ENCODE peak calls at places on chromosomes 4 and X, in five cellular contexts. Z, P, A, N and O are unnamed samples.

GRCh38 chr4:186765138-186765537 is 41.5 kb upstream of the FAT1 start:
- DNase-seq in Z (no peak), P (no peak), A (no peak), N (no peak), O (no peak)

GRCh38 chrX:1545776-1546408 is 8.9 kb upstream of the P2RY8 start:
- DNase-seq in Z (no peak), P (no peak), A (no peak), N (no peak), O (no peak)

GRCh38 chr4:513327-513726 is 14.3 kb downstream of the PIGG start:
- DNase-seq in Z (no peak), P (no peak), A (no peak), N (no peak), O (no peak)

GRCh38 chr4:20603671-20604313 is 96.5 kb upstream of the PACRGL start:
- DNase-seq in Z (no peak), P (no peak), A (no peak), N (no peak), O (no peak)

GRCh38 chrX:12971282-12972003 is 3.5 kb upstream of the TMSB4X start:
- DNase-seq in Z (peak; percentile 41), P (peak; percentile 43), A (no peak), N (no peak), O (no peak)

GRCh38 chr4:7831330-7831729 is 108.3 kb downstream of the AFAP1 start:
- DNase-seq in Z (no peak), P (peak; percentile 61), A (peak; percentile 64), N (peak; percentile 26), O (no peak)

GRCh38 chr4:168360271-168360670 is 41.7 kb upstream of the DDX60 start:
- DNase-seq in Z (no peak), P (no peak), A (no peak), N (no peak), O (no peak)

GRCh38 chrX:105969487-105969886 is 69.0 kb downstream of the SERPINA7 start:
- DNase-seq in Z (no peak), P (no peak), A (no peak), N (no peak), O (no peak)

GRCh38 chr4:2811830-2812599 is 19.1 kb downstream of the SH3BP2 start:
- DNase-seq in Z (no peak), P (peak; percentile 70), A (peak; percentile 88), N (peak; percentile 56), O (peak; percentile 78)

GRCh38 chrX:109856974-109857373 is 123.9 kb upstream of the ACSL4 start:
- DNase-seq in Z (no peak), P (no peak), A (no peak), N (peak; percentile 46), O (no peak)

GRCh38 chr4:139852612-139853269 is 187.1 kb downstream of the MGST2 start:
- DNase-seq in Z (no peak), P (no peak), A (no peak), N (no peak), O (no peak)

GRCh38 chr4:145061325-145061920 is 36.6 kb downstream of the ANAPC10 start:
- DNase-seq in Z (no peak), P (no peak), A (no peak), N (peak; percentile 41), O (peak; percentile 43)

GRCh38 chr4:47598320-47598719 is 113.2 kb downstream of the ATP10D start:
- DNase-seq in Z (no peak), P (no peak), A (no peak), N (no peak), O (no peak)

GRCh38 chr4:69489856-69490255 is 5.8 kb downstream of the UGT2B4 start:
- DNase-seq in Z (no peak), P (no peak), A (no peak), N (no peak), O (no peak)

GRCh38 chr4:69497081-69497480 is 1.4 kb upstream of the UGT2B4 start:
- DNase-seq in Z (no peak), P (no peak), A (no peak), N (no peak), O (peak; percentile 85)

GRCh38 chr4:69497886-69498395 is 2.2 kb upstream of the UGT2B4 start:
- DNase-seq in Z (no peak), P (no peak), A (no peak), N (no peak), O (peak; percentile 88)

GRCh38 chr4:69490271-69490670 is 5.4 kb downstream of the UGT2B4 start:
- DNase-seq in Z (no peak), P (no peak), A (no peak), N (no peak), O (no peak)

DNA sequence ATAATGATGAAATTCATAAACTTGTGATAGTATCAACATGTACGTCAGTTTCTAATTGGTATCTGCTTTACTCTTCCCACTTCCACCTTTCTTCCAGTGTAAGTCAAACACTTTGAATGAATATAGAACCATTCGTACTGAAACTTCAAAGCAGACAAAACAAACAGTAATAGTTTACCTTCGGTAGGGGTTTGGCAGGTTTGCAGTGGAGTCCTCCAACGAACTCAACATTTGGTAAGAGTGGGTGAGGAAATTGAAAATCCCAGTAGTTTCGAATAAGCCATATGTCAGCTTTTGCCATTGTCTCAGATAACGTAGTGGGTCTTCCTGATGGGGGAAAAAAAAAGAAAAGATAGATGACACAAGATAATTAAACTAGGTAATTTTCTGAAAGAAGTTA is 2.2 kb downstream of the UGT2B4 start:
- DNase-seq in Z (no peak), P (no peak), A (no peak), N (no peak), O (no peak)
- H3K4me3 ChIP-seq in Z (no peak overlapping the region), P (no peak overlapping the region), A (no peak overlapping the region), N (no peak overlapping the region), O (no peak overlapping the region)

GRCh38 chrX:39953879-39954278 is 143.9 kb downstream of the BCOR start:
- DNase-seq in Z (no peak), P (peak; percentile 44), A (no peak), N (no peak), O (peak; percentile 33)
- H3K4me1 ChIP-seq in Z (no peaks in the 10 kb centered on the region), P (no peaks in the 10 kb centered on the region), A (no peaks in the 10 kb centered on the region), N (peaks cover 5% of the 10 kb centered on the region), O (peaks cover 22% of the 10 kb centered on the region)

DNA sequence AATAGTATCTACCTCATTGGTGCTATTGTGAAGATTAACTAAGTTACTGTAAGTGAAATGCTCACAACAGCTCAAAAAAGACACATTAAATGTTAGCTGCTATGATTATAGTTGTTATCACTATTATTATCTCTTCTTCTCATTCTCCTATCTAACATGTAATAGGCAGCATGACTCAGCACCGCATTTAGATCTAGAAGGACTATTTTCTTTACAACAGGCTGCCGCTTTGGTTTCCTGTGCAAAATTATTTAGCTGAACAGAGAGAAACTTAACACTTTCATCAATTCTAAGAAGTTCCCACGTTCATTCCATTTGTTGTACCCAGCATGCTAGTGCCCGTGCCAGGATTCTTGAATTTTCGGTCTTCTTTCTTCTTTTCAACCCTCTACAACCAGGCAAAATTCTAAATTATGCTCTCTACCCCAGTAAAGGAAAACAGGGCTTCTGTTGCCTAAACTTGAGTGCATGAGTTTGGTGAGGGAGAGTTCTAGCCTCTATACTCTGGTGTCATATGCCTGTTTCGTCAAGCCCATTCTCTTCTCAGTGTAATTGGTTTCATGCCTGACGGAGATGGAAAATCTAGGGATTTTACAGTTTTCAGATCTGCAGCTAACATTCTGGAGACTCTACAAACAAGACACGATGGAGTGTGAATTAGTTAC is 378.9 kb downstream of the PPP1R2C start:
- DNase-seq in Z (no peak), P (no peak), A (no peak), N (peak; percentile 5), O (no peak)
- H3K4me3 ChIP-seq in Z (no peak overlapping the region), P (no peak overlapping the region), A (no peak overlapping the region), N (no peak overlapping the region), O (no peak overlapping the region)

GRCh38 chr4:26866781-26867180 is 6.1 kb downstream of the STIM2 start:
- DNase-seq in Z (no peak), P (no peak), A (no peak), N (no peak), O (no peak)

GRCh38 chr4:26866203-26866602 is 5.6 kb downstream of the STIM2 start:
- DNase-seq in Z (no peak), P (no peak), A (no peak), N (no peak), O (no peak)

GRCh38 chr4:26862381-26862915 is 1.8 kb downstream of the STIM2 start:
- DNase-seq in Z (no peak), P (no peak), A (no peak), N (no peak), O (no peak)

GRCh38 chr4:26863512-26863911 is 2.9 kb downstream of the STIM2 start:
- DNase-seq in Z (no peak), P (no peak), A (no peak), N (no peak), O (no peak)

DNA sequence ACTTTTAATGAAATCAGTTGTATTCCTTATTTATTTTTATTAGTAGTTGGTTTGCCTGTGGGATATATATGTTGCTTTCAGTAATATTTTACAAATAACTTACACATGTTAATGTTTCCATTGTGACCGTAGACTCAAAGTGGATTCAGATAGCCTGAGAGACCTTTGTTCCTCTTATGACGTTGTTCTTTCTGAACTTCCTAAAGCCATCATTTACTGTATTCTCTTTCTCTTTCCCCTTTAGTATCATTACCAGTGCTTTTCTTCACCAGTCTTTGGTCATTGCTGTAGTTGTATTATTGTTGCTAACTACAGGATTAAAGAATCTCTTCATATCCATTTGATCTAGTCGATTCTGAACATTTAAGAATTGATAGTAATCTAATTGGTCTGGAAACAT is 4.3 kb downstream of the STIM2 start:
- DNase-seq in Z (no peak), P (no peak), A (no peak), N (no peak), O (no peak)
- H3K4me1 ChIP-seq in Z (no peaks in the 10 kb centered on the region), P (peaks cover 24% of the 10 kb centered on the region), A (peaks cover 41% of the 10 kb centered on the region), N (peaks cover 72% of the 10 kb centered on the region), O (peaks cover 4% of the 10 kb centered on the region)